ENCODE peak calls at places on chromosome 20, in seven cellular contexts. X is Calu3; T is activated CD4-positive, alpha-beta T cell treated with anti-CD3 and anti-CD28 coated beads for 36 hours; K is Daoy; Q is fibroblast of mammary gland; O is stimulated activated CD4-positive, alpha-beta T cell treated with anti-CD3 and anti-CD28 coated beads, TNF-alpha, amount 100 ng/mL, for 4 hours; D is occipital lobe. S is an unnamed sample.

GRCh38 chr20:22985212-22985611 is 49.9 kb upstream of the SSTR4 start:
- DNase-seq in O (no peak), Q (no peak), K (no peak), X (no peak), D (no peak), T (no peak), S (no peak)

GRCh38 chr20:48180637-48181036 is 395.4 kb upstream of the SULF2 start:
- DNase-seq in O (no peak), T (no peak), Q (no peak), K (no peak), X (peak), D (peak), S (no peak)

GRCh38 chr20:21020656-21021004 is 85.5 kb downstream of the LINC00237 start:
- DNase-seq in D (no peak), K (no peak), Q (peak), X (no peak), O (no peak), T (no peak), S (no peak)

GRCh38 chr20:32263398-32263954 is 14.0 kb upstream of the KIF3B start:
- DNase-seq in Q (no peak), X (no peak), O (no peak), K (no peak), T (no peak), D (no peak), S (no peak)

GRCh38 chr20:24681634-24682495 is 212.4 kb downstream of the SYNDIG1 start:
- DNase-seq in T (no peak), Q (no peak), D (no peak), K (no peak), O (no peak), X (no peak), S (no peak)

GRCh38 chr20:36202891-36203338 is 33.4 kb upstream of the AAR2 start:
- DNase-seq in Q (peak), D (peak), O (peak), T (peak), X (peak), K (peak), S (peak)

GRCh38 chr20:41457173-41457857 is 90.7 kb upstream of the EMILIN3 start:
- DNase-seq in K (no peak), O (no peak), Q (no peak), X (no peak), D (no peak), T (no peak), S (no peak)

GRCh38 chr20:11895832-11896484 is 21.7 kb upstream of the BTBD3 start:
- DNase-seq in X (no peak), T (no peak), D (no peak), Q (peak), O (no peak), K (no peak), S (no peak)

GRCh38 chr20:49823152-49823847 is 10.7 kb downstream of the SLC9A8 start:
- DNase-seq in T (no peak), K (no peak), Q (no peak), D (no peak), O (no peak), X (no peak), S (no peak)

GRCh38 chr20:34557936-34558319 is 590 bp upstream of the MAP1LC3A start:
- DNase-seq in T (no peak), K (no peak), Q (no peak), D (no peak), X (no peak), O (no peak), S (no peak)

GRCh38 chr20:48741669-48742068 is 86.1 kb downstream of the PREX1 start:
- DNase-seq in O (no peak), Q (no peak), K (no peak), T (no peak), D (no peak), X (no peak), S (no peak)

GRCh38 chr20:21705466-21706344 is at the start of gene PAX1:
- DNase-seq in O (no peak), Q (no peak), X (no peak), K (peak), D (no peak), T (peak), S (no peak)

GRCh38 chr20:50464026-50464724 is 46.0 kb upstream of the PTPN1 start:
- DNase-seq in Q (peak), X (peak), D (peak), T (peak), O (peak), K (peak), S (peak)

GRCh38 chr20:40986774-40987173 is 41.8 kb upstream of the TOP1 start:
- DNase-seq in K (no peak), O (no peak), D (no peak), T (no peak), X (no peak), Q (no peak), S (no peak)

GRCh38 chr20:62409935-62410741 is 3.1 kb upstream of the CABLES2 start:
- DNase-seq in Q (peak), D (no peak), X (peak), K (peak), O (no peak), T (peak), S (peak)

GRCh38 chr20:22586645-22587310 is 2.4 kb upstream of the FOXA2 start:
- DNase-seq in K (peak), D (no peak), O (no peak), Q (no peak), X (peak), T (peak), S (peak)

GRCh38 chr20:50992733-50993457 is 30.0 kb downstream of the KCNG1 start:
- DNase-seq in O (no peak), K (peak), X (peak), Q (peak), D (no peak), T (peak), S (peak)

GRCh38 chr20:1210501-1210900 is 7.2 kb downstream of the C20orf202 start:
- DNase-seq in K (no peak), X (no peak), T (no peak), D (no peak), Q (peak), O (no peak), S (no peak)

GRCh38 chr20:35561268-35561667 is 19.4 kb downstream of the ERGIC3 start:
- DNase-seq in O (no peak), K (peak), X (peak), T (peak), Q (peak), D (peak), S (peak)

GRCh38 chr20:37984018-37984785 is 49.1 kb downstream of the TTI1 start:
- DNase-seq in D (no peak), O (no peak), T (no peak), X (no peak), Q (no peak), K (no peak), S (no peak)

GRCh38 chr20:37510226-37510625 is 10.8 kb upstream of the NNAT start:
- DNase-seq in O (no peak), X (no peak), D (no peak), K (no peak), Q (no peak), T (no peak), S (no peak)

GRCh38 chr20:235891-236290 is 8.8 kb downstream of the DEFB129 start:
- DNase-seq in X (peak), Q (peak), D (no peak), T (no peak), K (no peak), O (no peak), S (no peak)

GRCh38 chr20:58342104-58342945 is 32.8 kb downstream of the RAB22A start:
- DNase-seq in X (no peak), D (no peak), O (no peak), T (no peak), Q (peak), K (no peak), S (no peak)

GRCh38 chr20:33993800-33994623 is at the start of gene RALY:
- DNase-seq in D (peak), K (peak), T (peak), O (peak), Q (peak), X (peak), S (peak)